ENCODE peak calls at places on chromosomes 12 and 14, in five cellular contexts. Q is left ventricle myocardium inferior, R is tibial artery, J is esophagus squamous epithelium, F is GM23248. U is an unnamed sample.

GRCh38 chr14:78566017-78566858 is 396.1 kb downstream of the NRXN3 start:
- DNase-seq in Q (peak; percentile 59), R (peak; percentile 75), J (no peak), F (peak; percentile 88), U (peak; percentile 90)

GRCh38 chr12:65605019-65605418 is 219.3 kb upstream of the HMGA2 start:
- DNase-seq in Q (no peak), R (no peak), J (no peak), F (peak; percentile 52), U (no peak)

GRCh38 chr14:50021261-50021660 is 95.1 kb downstream of the VCPKMT start:
- DNase-seq in Q (no peak), R (no peak), J (no peak), F (no peak), U (no peak)

GRCh38 chr12:92278378-92278828 is 132.8 kb upstream of the BTG1 start:
- DNase-seq in Q (no peak), R (no peak), J (no peak), F (peak; percentile 25), U (no peak)

GRCh38 chr14:26008290-26008689 is 589.5 kb downstream of the NOVA1 start:
- DNase-seq in Q (no peak), R (no peak), J (no peak), F (peak; percentile 58), U (peak; percentile 6)

GRCh38 chr14:71582705-71583104 is 349.5 kb upstream of the RGS6 start:
- DNase-seq in Q (no peak), R (no peak), J (no peak), F (peak; percentile 82), U (no peak)

GRCh38 chr14:61560323-61560722 is 135.0 kb upstream of the HIF1A start:
- DNase-seq in Q (no peak), R (no peak), J (no peak), F (no peak), U (no peak)

GRCh38 chr12:75855360-75855759 is 176.2 kb downstream of the PHLDA1 start:
- DNase-seq in Q (no peak), R (no peak), J (no peak), F (no peak), U (no peak)

GRCh38 chr12:121956041-121956341 is 37.6 kb downstream of the CFAP251 start:
- DNase-seq in Q (no peak), R (no peak), J (no peak), F (no peak), U (no peak)

GRCh38 chr12:63420206-63420644 is 248.1 kb downstream of the DPY19L2 start:
- DNase-seq in Q (peak; percentile 15), R (no peak), J (no peak), F (peak; percentile 62), U (peak; percentile 80)

GRCh38 chr12:20946732-20947131 is 136.2 kb downstream of the SLCO1B3 start:
- DNase-seq in Q (no peak), R (no peak), J (no peak), F (peak; percentile 40), U (peak; percentile 29)

GRCh38 chr12:69274861-69275260 is 35.5 kb downstream of the CPSF6 start:
- DNase-seq in Q (no peak), R (no peak), J (no peak), F (peak; percentile 41), U (no peak)

GRCh38 chr14:20332946-20333782 is at the start of gene CCNB1IP1:
- DNase-seq in Q (peak; percentile 28), R (peak; percentile 80), J (no peak), F (peak; percentile 86), U (peak; percentile 51)

GRCh38 chr12:54051916-54052744 is 1.5 kb upstream of the HOXC4 start:
- DNase-seq in Q (no peak), R (no peak), J (no peak), F (no peak), U (no peak)

GRCh38 chr12:72264548-72265175 is 7.5 kb upstream of the TRHDE start:
- DNase-seq in Q (no peak), R (no peak), J (no peak), F (peak; percentile 43), U (peak; percentile 9)

GRCh38 chr12:28035483-28035882 is 63.0 kb upstream of the PTHLH start:
- DNase-seq in Q (no peak), R (no peak), J (no peak), F (peak; percentile 72), U (no peak)

GRCh38 chr12:91874086-91874865 is 271.4 kb downstream of the BTG1 start:
- DNase-seq in Q (no peak), R (no peak), J (no peak), F (peak; percentile 18), U (no peak)

GRCh38 chr14:65631040-65631439 is 218.5 kb downstream of the FUT8 start:
- DNase-seq in Q (no peak), R (no peak), J (no peak), F (no peak), U (no peak)

GRCh38 chr12:93442411-93443340 is 929 bp upstream of the UBE2N start:
- DNase-seq in Q (no peak), R (no peak), J (no peak), F (peak; percentile 31), U (no peak)

GRCh38 chr14:36646664-36647416 is 14.8 kb upstream of the PAX9 start:
- DNase-seq in Q (no peak), R (peak; percentile 68), J (no peak), F (peak; percentile 42), U (no peak)

GRCh38 chr14:90778468-90779255 is 37.6 kb downstream of the TTC7B start:
- DNase-seq in Q (no peak), R (peak; percentile 28), J (no peak), F (no peak), U (no peak)

GRCh38 chr12:58764100-58764953 is 156.0 kb downstream of the LRIG3 start:
- DNase-seq in Q (no peak), R (no peak), J (no peak), F (peak; percentile 17), U (no peak)

GRCh38 chr14:25103261-25103660 is 53.3 kb upstream of the STXBP6 start:
- DNase-seq in Q (no peak), R (no peak), J (no peak), F (no peak), U (no peak)

GRCh38 chr14:68692916-68693771 is 99.7 kb downstream of the ZFP36L1 start:
- DNase-seq in Q (no peak), R (peak; percentile 65), J (no peak), F (peak; percentile 90), U (no peak)

GRCh38 chr12:111901182-111901581 is 59.2 kb downstream of the MAPKAPK5 start:
- DNase-seq in Q (no peak), R (no peak), J (no peak), F (no peak), U (no peak)

GRCh38 chr12:4307593-4308333 is 13.2 kb upstream of the TIGAR start:
- DNase-seq in Q (peak; percentile 61), R (peak; percentile 79), J (no peak), F (peak; percentile 80), U (peak; percentile 98)

DNA sequence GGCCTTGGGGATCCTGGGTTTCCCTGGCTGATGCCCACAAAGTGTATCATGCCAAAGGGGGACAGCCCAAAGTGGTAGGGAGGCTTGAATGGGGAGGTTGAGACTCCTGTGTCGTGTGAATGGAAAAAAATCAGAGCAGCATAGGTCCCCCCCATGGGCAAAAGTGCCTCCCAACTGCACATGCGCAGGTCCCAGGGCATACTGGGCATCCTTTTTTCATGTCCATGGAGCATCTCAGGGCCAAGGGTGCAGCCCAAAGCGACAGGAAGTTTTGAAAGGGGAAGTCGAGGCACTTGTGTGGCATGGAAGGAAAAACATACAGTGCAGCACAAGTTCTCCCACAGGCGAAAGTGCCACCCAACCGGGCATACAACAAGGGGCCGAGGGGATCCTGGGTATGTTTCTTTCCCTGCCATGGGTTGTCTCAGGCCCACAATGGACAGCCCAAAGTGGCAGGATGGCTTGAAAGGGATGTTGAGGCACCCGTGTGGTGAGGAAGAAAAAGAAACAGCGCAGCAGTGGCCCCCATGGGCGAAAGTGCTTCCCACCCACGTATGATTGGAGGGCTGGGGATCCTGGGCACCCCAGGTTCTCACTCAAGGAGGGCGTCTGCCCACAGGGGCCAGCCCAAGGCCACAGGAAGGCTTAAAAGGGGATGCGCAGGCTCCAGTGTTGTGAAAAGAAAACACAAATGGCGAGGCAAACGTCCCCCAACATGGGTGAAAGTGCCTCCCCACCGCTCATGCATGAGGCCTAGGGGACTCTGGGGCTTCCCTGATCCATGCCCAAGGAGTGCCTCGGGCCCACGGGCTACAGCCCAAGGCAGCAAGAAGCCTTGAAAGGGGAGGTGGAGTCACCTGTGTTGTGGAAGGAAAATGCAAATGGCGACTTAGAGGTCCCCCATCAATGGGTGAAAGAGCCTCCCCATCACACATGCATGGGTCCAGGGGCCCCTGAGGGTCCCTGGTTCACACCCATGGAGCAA is 573.7 kb downstream of the ALG10 start:
- DNase-seq in Q (no peak), R (peak; percentile 21), J (no peak), F (no peak), U (no peak)
- H3K9me3 ChIP-seq in Q (peaks cover 100% of the 10 kb centered on the region), R (peaks cover 8% of the 10 kb centered on the region), J (peaks cover 72% of the 10 kb centered on the region), F (no peaks in the 10 kb centered on the region), U (peaks cover 9% of the 10 kb centered on the region)

DNA sequence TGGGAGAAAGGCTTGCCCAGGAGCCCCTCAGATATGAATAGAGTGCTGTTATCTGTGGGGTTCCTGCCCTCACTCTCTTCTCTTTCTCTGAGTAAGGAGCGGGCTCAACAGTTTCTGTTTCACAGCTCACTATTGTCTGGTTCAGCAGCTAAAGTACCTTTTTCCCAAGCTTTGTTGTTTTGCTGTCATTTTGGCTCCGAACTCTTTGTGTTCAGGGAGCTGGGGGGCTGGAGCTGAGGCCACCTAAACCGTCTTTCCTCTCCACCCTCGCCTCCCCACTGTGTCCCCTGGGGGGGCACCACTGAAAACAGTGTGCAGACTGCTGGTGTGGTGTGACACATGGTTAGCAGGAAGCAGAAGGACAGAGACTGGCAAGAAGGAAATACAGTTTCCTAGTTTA is 51.4 kb downstream of the FBXW8 start:
- DNase-seq in Q (no peak), R (no peak), J (no peak), F (no peak), U (no peak)
- H3K4me3 ChIP-seq in Q (no peak overlapping the region), R (no peak overlapping the region), J (no peak overlapping the region), F (no peak overlapping the region), U (no peak overlapping the region)

GRCh38 chr12:124592481-124593160 is 25.2 kb upstream of the NCOR2 start:
- DNase-seq in Q (no peak), R (no peak), J (no peak), F (no peak), U (no peak)
- H3K27ac ChIP-seq in Q (peak overlapping the region; percentile 19), R (no peak overlapping the region), J (peak overlapping the region; percentile 36), F (peak overlapping the region; percentile 68), U (no peak overlapping the region)

GRCh38 chr14:105866841-105867321 is 340.5 kb downstream of the TMEM121 start:
- DNase-seq in Q (no peak), R (no peak), J (no peak), F (no peak), U (peak; percentile 0)
- H3K9me3 ChIP-seq in Q (no peaks in the 10 kb centered on the region), R (no peaks in the 10 kb centered on the region), J (no peaks in the 10 kb centered on the region), F (no peaks in the 10 kb centered on the region), U (no peaks in the 10 kb centered on the region)

GRCh38 chr12:24565300-24565699 is 383.6 kb downstream of the BCAT1 start:
- DNase-seq in Q (no peak), R (no peak), J (no peak), F (no peak), U (peak; percentile 45)

GRCh38 chr12:24560867-24561266 is 388.0 kb downstream of the BCAT1 start:
- DNase-seq in Q (no peak), R (peak; percentile 67), J (no peak), F (peak; percentile 7), U (no peak)

GRCh38 chr12:24561882-24562760 is 386.8 kb downstream of the BCAT1 start:
- DNase-seq in Q (peak; percentile 71), R (peak; percentile 88), J (no peak), F (peak; percentile 50), U (peak; percentile 30)

GRCh38 chr12:24561411-24561871 is 387.5 kb downstream of the BCAT1 start:
- DNase-seq in Q (no peak), R (no peak), J (no peak), F (peak; percentile 36), U (no peak)

GRCh38 chr12:24562761-24563392 is 386.0 kb downstream of the BCAT1 start:
- DNase-seq in Q (peak; percentile 37), R (peak; percentile 71), J (no peak), F (peak; percentile 40), U (peak; percentile 16)
- H3K4me3 ChIP-seq in Q (peak overlapping the region; percentile 79), R (peak overlapping the region; percentile 77), J (peak overlapping the region; percentile 78), F (peak overlapping the region; percentile 70), U (peak overlapping the region; percentile 59)